ENCODE peak calls at places on chromosomes 2 and 18, in eight cellular contexts. D, B, L, V, W, K, R and J are unnamed samples.

GRCh38 chr2:120976501-120977307 is 241.0 kb downstream of the GLI2 start:
- DNase-seq in D (no peak), B (no peak), L (no peak), V (no peak), W (no peak), K (no peak), R (no peak), J (no peak)

GRCh38 chr2:102773149-102773706 is 11.4 kb downstream of the TMEM182 start:
- DNase-seq in D (no peak), B (no peak), L (no peak), V (no peak), W (no peak), K (no peak), R (no peak), J (no peak)

GRCh38 chr2:239930378-239930777 is 94.8 kb downstream of the NDUFA10 start:
- DNase-seq in D (no peak), B (peak), L (no peak), V (no peak), W (no peak), K (peak), R (peak), J (peak)

GRCh38 chr2:219552382-219553167 is 8.7 kb downstream of the TMEM198 start:
- DNase-seq in D (peak), B (peak), L (peak), V (peak), W (peak), K (peak), R (peak), J (peak)

GRCh38 chr18:3350566-3351527 is 88.9 kb downstream of the MYL12B start:
- DNase-seq in D (no peak), B (no peak), L (no peak), V (no peak), W (peak), K (no peak), R (no peak), J (no peak)

GRCh38 chr18:8982416-8983183 is 119.9 kb upstream of the NDUFV2 start:
- DNase-seq in D (peak), B (no peak), L (no peak), V (no peak), W (peak), K (no peak), R (no peak), J (no peak)

GRCh38 chr2:137865954-137866540 is 98.2 kb upstream of the HNMT start:
- DNase-seq in D (peak), B (peak), L (peak), V (peak), W (no peak), K (peak), R (no peak), J (no peak)

GRCh38 chr2:32882911-32883810 is 63.6 kb upstream of the LTBP1 start:
- DNase-seq in D (peak), B (no peak), L (no peak), V (no peak), W (no peak), K (no peak), R (no peak), J (no peak)

GRCh38 chr2:16478817-16479216 is 186.8 kb downstream of the CYRIA start:
- DNase-seq in D (no peak), B (no peak), L (no peak), V (no peak), W (peak), K (no peak), R (no peak), J (no peak)

GRCh38 chr2:168272225-168272624 is 24.8 kb upstream of the STK39 start:
- DNase-seq in D (no peak), B (no peak), L (no peak), V (no peak), W (no peak), K (no peak), R (no peak), J (no peak)

GRCh38 chr2:56102866-56103265 is 80.9 kb upstream of the CCDC85A start:
- DNase-seq in D (no peak), B (no peak), L (no peak), V (no peak), W (no peak), K (no peak), R (no peak), J (no peak)

GRCh38 chr2:156436477-156437085 is 402 bp downstream of the GPD2 start:
- DNase-seq in D (peak), B (peak), L (no peak), V (no peak), W (no peak), K (peak), R (no peak), J (no peak)

GRCh38 chr2:10570076-10570475 is 119.7 kb downstream of the NOL10 start:
- DNase-seq in D (no peak), B (no peak), L (no peak), V (no peak), W (no peak), K (no peak), R (no peak), J (no peak)

GRCh38 chr2:61135510-61135909 is 26.5 kb upstream of the C2orf74 start:
- DNase-seq in D (peak), B (no peak), L (no peak), V (no peak), W (peak), K (no peak), R (no peak), J (no peak)

GRCh38 chr18:12079504-12080237 is 14.0 kb upstream of the ANKRD62 start:
- DNase-seq in D (no peak), B (peak), L (no peak), V (no peak), W (no peak), K (no peak), R (no peak), J (no peak)

GRCh38 chr18:37661061-37661460 is 95.5 kb upstream of the CELF4 start:
- DNase-seq in D (no peak), B (no peak), L (no peak), V (no peak), W (no peak), K (no peak), R (no peak), J (no peak)

GRCh38 chr2:141331127-141331526 is 799.7 kb downstream of the LRP1B start:
- DNase-seq in D (peak), B (no peak), L (no peak), V (no peak), W (peak), K (no peak), R (no peak), J (no peak)

GRCh38 chr2:52658598-52658997 is 1109.0 kb upstream of the CHAC2 start:
- DNase-seq in D (no peak), B (no peak), L (no peak), V (no peak), W (peak), K (no peak), R (no peak), J (no peak)

GRCh38 chr2:32787207-32787606 is 159.4 kb downstream of the TTC27 start:
- DNase-seq in D (no peak), B (no peak), L (no peak), V (no peak), W (no peak), K (no peak), R (no peak), J (no peak)

GRCh38 chr2:26068602-26069298 is 34.9 kb downstream of the RAB10 start:
- DNase-seq in D (peak), B (no peak), L (no peak), V (no peak), W (peak), K (peak), R (no peak), J (no peak)

GRCh38 chr2:82797469-82797868 is 1661.6 kb downstream of the SUCLG1 start:
- DNase-seq in D (no peak), B (no peak), L (no peak), V (no peak), W (no peak), K (no peak), R (no peak), J (no peak)

GRCh38 chr2:234158812-234159211 is 108.3 kb downstream of the SPP2 start:
- DNase-seq in D (peak), B (no peak), L (no peak), V (no peak), W (peak), K (no peak), R (no peak), J (no peak)

GRCh38 chr2:105143467-105144127 is 97.9 kb upstream of the GPR45 start:
- DNase-seq in D (no peak), B (peak), L (no peak), V (peak), W (no peak), K (peak), R (no peak), J (no peak)

GRCh38 chr2:152863826-152864225 is 145.4 kb downstream of the ARL6IP6 start:
- DNase-seq in D (no peak), B (no peak), L (no peak), V (no peak), W (no peak), K (no peak), R (no peak), J (no peak)

GRCh38 chr2:31271851-31272267 is 37.9 kb downstream of the EHD3 start:
- DNase-seq in D (peak), B (no peak), L (no peak), V (no peak), W (peak), K (no peak), R (no peak), J (no peak)

GRCh38 chr2:38737925-38738324 is 13.2 kb downstream of the SRSF7 start:
- DNase-seq in D (no peak), B (no peak), L (no peak), V (no peak), W (no peak), K (no peak), R (no peak), J (no peak)

GRCh38 chr2:101850450-101850849 is 141.3 kb upstream of the IL1R2 start:
- DNase-seq in D (no peak), B (no peak), L (no peak), V (no peak), W (no peak), K (no peak), R (no peak), J (no peak)

GRCh38 chr2:37784759-37785149 is 113.3 kb upstream of the CDC42EP3 start:
- DNase-seq in D (no peak), B (no peak), L (no peak), V (no peak), W (no peak), K (no peak), R (no peak), J (no peak)

GRCh38 chr2:33477473-33478468 is 1.3 kb downstream of the RASGRP3 start:
- DNase-seq in D (peak), B (no peak), L (no peak), V (peak), W (no peak), K (peak), R (peak), J (peak)